ENCODE peak calls at places on chromosomes 6 and 20, in four cellular contexts. A, Q, C and D are unnamed samples.

GRCh38 chr6:42336431-42336830 is 115.3 kb downstream of the TRERF1 start:
- DNase-seq in A (no peak), Q (no peak), C (no peak), D (no peak)

GRCh38 chr20:10074513-10074912 is 39.7 kb downstream of the ANKEF1 start:
- DNase-seq in A (peak; percentile 96), Q (peak; percentile 95), C (peak; percentile 40), D (no peak)

GRCh38 chr6:139029470-139030210 is 1.1 kb downstream of the ABRACL start:
- DNase-seq in A (peak; percentile 17), Q (peak; percentile 19), C (peak; percentile 69), D (no peak)

GRCh38 chr6:48080227-48081009 is 30.6 kb downstream of the PTCHD4 start:
- DNase-seq in A (peak; percentile 93), Q (no peak), C (no peak), D (no peak)

GRCh38 chr20:48609491-48609978 is 218.3 kb downstream of the PREX1 start:
- DNase-seq in A (no peak), Q (no peak), C (peak; percentile 68), D (peak; percentile 38)

GRCh38 chr20:10225439-10226080 is 6.9 kb downstream of the SNAP25 start:
- DNase-seq in A (peak; percentile 23), Q (no peak), C (peak; percentile 20), D (no peak)

GRCh38 chr6:113805167-113805835 is 51.8 kb upstream of the MARCKS start:
- DNase-seq in A (no peak), Q (no peak), C (peak; percentile 76), D (peak; percentile 69)

GRCh38 chr20:39773380-39774000 is 811.3 kb downstream of the DHX35 start:
- DNase-seq in A (no peak), Q (no peak), C (no peak), D (no peak)

GRCh38 chr6:127932708-127933107 is 31.9 kb upstream of the THEMIS start:
- DNase-seq in A (no peak), Q (no peak), C (no peak), D (no peak)

GRCh38 chr20:14888172-14888571 is 550.8 kb upstream of the FLRT3 start:
- DNase-seq in A (no peak), Q (no peak), C (no peak), D (no peak)

GRCh38 chr6:84688187-84688878 is 76.1 kb downstream of the TBX18 start:
- DNase-seq in A (no peak), Q (no peak), C (no peak), D (no peak)

GRCh38 chr6:95249176-95249575 is 328.2 kb upstream of the MANEA start:
- DNase-seq in A (no peak), Q (peak; percentile 2), C (no peak), D (no peak)

GRCh38 chr6:118744261-118744941 is 93.0 kb upstream of the CEP85L start:
- DNase-seq in A (no peak), Q (peak; percentile 60), C (no peak), D (no peak)

GRCh38 chr6:107614828-107615227 is 124.9 kb downstream of the SOBP start:
- DNase-seq in A (no peak), Q (no peak), C (no peak), D (no peak)

GRCh38 chr6:41505084-41506049 is 40.8 kb upstream of the FOXP4 start:
- DNase-seq in A (peak; percentile 27), Q (peak; percentile 27), C (peak; percentile 82), D (peak; percentile 82)

GRCh38 chr20:63879264-63879663 is 14.2 kb downstream of the TPD52L2 start:
- DNase-seq in A (no peak), Q (no peak), C (no peak), D (no peak)

GRCh38 chr6:138161434-138162103 is at the start of gene ARFGEF3:
- DNase-seq in A (peak; percentile 62), Q (peak; percentile 64), C (peak; percentile 28), D (peak; percentile 17)

GRCh38 chr20:53291548-53291947 is 302.1 kb downstream of the ZNF217 start:
- DNase-seq in A (peak; percentile 43), Q (no peak), C (peak; percentile 16), D (no peak)

GRCh38 chr20:53914091-53914860 is 156.1 kb downstream of the BCAS1 start:
- DNase-seq in A (peak; percentile 58), Q (no peak), C (no peak), D (no peak)

GRCh38 chr6:151869345-151869744 is 61.9 kb downstream of the ESR1 start:
- DNase-seq in A (no peak), Q (peak; percentile 16), C (no peak), D (no peak)

GRCh38 chr20:53917145-53918009 is 153.0 kb downstream of the BCAS1 start:
- DNase-seq in A (peak; percentile 76), Q (peak; percentile 65), C (peak; percentile 90), D (no peak)

GRCh38 chr6:24980507-24981384 is 45.0 kb upstream of the RIPOR2 start:
- DNase-seq in A (peak; percentile 19), Q (peak; percentile 26), C (no peak), D (no peak)

GRCh38 chr20:5949943-5950270 is 426 bp downstream of the TRMT6 start:
- DNase-seq in A (no peak), Q (no peak), C (no peak), D (no peak)

GRCh38 chr6:44464527-44465310 is 77.2 kb downstream of the CDC5L start:
- DNase-seq in A (no peak), Q (no peak), C (no peak), D (no peak)

GRCh38 chr6:166222631-166223030 is 55.0 kb upstream of the TBXT start:
- DNase-seq in A (no peak), Q (no peak), C (no peak), D (no peak)

GRCh38 chr20:21509597-21510331 is 4.1 kb downstream of the NKX2-2 start:
- DNase-seq in A (no peak), Q (no peak), C (no peak), D (no peak)

GRCh38 chr6:165573671-165574070 is 89.4 kb downstream of the PDE10A start:
- DNase-seq in A (peak; percentile 67), Q (no peak), C (no peak), D (no peak)

GRCh38 chr20:47887477-47888080 is 102.3 kb upstream of the SULF2 start:
- DNase-seq in A (no peak), Q (no peak), C (no peak), D (no peak)

GRCh38 chr6:169145991-169146501 is 107.6 kb downstream of the THBS2 start:
- DNase-seq in A (no peak), Q (peak; percentile 34), C (no peak), D (no peak)

GRCh38 chr6:7513534-7513933 is 27.9 kb upstream of the DSP start:
- DNase-seq in A (no peak), Q (no peak), C (no peak), D (no peak)

GRCh38 chr20:48595495-48596475 is 232.0 kb downstream of the PREX1 start:
- DNase-seq in A (no peak), Q (no peak), C (no peak), D (no peak)

GRCh38 chr20:57814529-57814928 is 104.7 kb upstream of the PMEPA1 start:
- DNase-seq in A (no peak), Q (no peak), C (no peak), D (no peak)

DNA sequence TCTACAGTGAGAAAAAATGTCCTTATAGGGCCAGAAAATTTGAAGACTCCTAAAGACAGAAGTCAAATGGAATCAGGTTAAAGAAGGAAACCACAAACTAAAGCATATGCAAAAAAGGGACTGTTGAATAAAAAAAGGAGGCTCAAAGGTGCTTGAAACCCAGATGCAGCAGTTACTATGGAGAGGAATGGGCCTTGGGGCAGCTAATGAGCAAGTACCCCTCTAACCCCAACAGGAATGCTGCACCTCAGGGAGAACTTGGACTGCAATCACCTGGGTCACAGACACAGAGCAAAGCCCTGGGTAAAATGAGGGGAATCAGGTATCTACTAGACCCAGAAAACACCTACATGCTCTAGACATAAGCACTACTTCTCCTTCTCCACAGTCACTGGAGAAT is 313.9 kb downstream of the UBE3D start:
- DNase-seq in A (no peak), Q (no peak), C (no peak), D (no peak)
- TF ChIP-seq CTCF in A (no peak), Q (no peak), C (no peak), D (no peak)

GRCh38 chr6:37131104-37131959 is 38.6 kb upstream of the PIM1 start:
- DNase-seq in A (no peak), Q (no peak), C (no peak), D (no peak)

GRCh38 chr6:37131960-37132253 is 38.0 kb upstream of the PIM1 start:
- DNase-seq in A (no peak), Q (no peak), C (no peak), D (no peak)

GRCh38 chr6:37126961-37127360 is 43.0 kb upstream of the PIM1 start:
- DNase-seq in A (no peak), Q (peak; percentile 24), C (no peak), D (no peak)

GRCh38 chr6:37127961-37128862 is 41.7 kb upstream of the PIM1 start:
- DNase-seq in A (peak; percentile 76), Q (peak; percentile 18), C (peak; percentile 23), D (no peak)

GRCh38 chr6:37130704-37131103 is 39.2 kb upstream of the PIM1 start:
- DNase-seq in A (peak; percentile 50), Q (peak; percentile 60), C (no peak), D (no peak)
- H3K4me3 ChIP-seq in A (no peak overlapping the region), Q (no peak overlapping the region), C (no peak overlapping the region), D (no peak overlapping the region)

DNA sequence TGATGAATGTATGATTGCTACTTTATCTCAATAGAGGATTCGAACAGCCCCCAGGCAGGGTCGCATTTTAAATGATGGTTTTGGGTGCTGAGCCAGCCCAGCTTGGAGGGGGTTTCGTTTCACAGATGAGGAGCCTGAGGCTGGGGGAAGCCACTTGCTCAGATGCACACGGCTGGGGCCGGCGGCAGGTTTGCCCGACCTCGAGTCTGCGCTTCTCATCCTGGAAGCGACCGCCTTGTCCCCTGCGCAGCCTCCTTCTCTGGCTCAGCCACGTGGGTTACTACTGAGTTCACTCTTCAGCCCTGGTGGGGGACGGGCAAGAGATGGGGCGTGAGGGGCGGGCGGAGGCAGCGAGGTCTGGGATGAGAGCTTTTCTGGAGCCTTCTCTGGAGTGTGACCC is 25.3 kb downstream of the NTSR1 start:
- DNase-seq in A (no peak), Q (no peak), C (no peak), D (no peak)
- TF ChIP-seq CTCF in A (no peak), Q (no peak), C (no peak), D (no peak)

GRCh38 chr20:35301426-35301825 is 9.2 kb upstream of the FAM83C start:
- DNase-seq in A (no peak), Q (no peak), C (no peak), D (no peak)
- H3K4me3 ChIP-seq in A (no peak overlapping the region), Q (no peak overlapping the region), C (no peak overlapping the region), D (no peak overlapping the region)

GRCh38 chr6:158387036-158387435 is 74.8 kb downstream of the TULP4 start:
- DNase-seq in A (no peak), Q (no peak), C (peak; percentile 38), D (no peak)
- TF ChIP-seq CTCF in A (peak; percentile 40), Q (no peak), C (no peak), D (peak; percentile 20)

GRCh38 chr6:88115307-88115706 is 50.8 kb downstream of the CNR1 start:
- DNase-seq in A (no peak), Q (no peak), C (peak; percentile 26), D (peak; percentile 46)

GRCh38 chr6:88114838-88115237 is 51.3 kb downstream of the CNR1 start:
- DNase-seq in A (no peak), Q (no peak), C (peak; percentile 50), D (no peak)

GRCh38 chr6:88124925-88125557 is 41.1 kb downstream of the CNR1 start:
- DNase-seq in A (no peak), Q (peak; percentile 2), C (no peak), D (no peak)

GRCh38 chr6:88119769-88120168 is 46.4 kb downstream of the CNR1 start:
- DNase-seq in A (no peak), Q (no peak), C (peak; percentile 35), D (no peak)

GRCh38 chr6:88120635-88121034 is 45.5 kb downstream of the CNR1 start:
- DNase-seq in A (no peak), Q (no peak), C (no peak), D (no peak)
- H3K4me3 ChIP-seq in A (no peak overlapping the region), Q (no peak overlapping the region), C (no peak overlapping the region), D (no peak overlapping the region)

GRCh38 chr20:18195931-18196330 is 58.3 kb downstream of the KAT14 start:
- DNase-seq in A (peak; percentile 57), Q (no peak), C (no peak), D (no peak)
- TF ChIP-seq CTCF in A (no peak), Q (no peak), C (no peak), D (no peak)